ENCODE peak calls at places on chromosomes 12 and 14, in four cellular contexts. One of them, this sample, is unnamed.

GRCh38 chr14:54935958-54936357 is 33.3 kb upstream of the GCH1 start:
- DNase-seq in epithelial cell of proximal tubule: no peak
- DNase-seq in ascending aorta: no peak
- DNase-seq in GM10248: no peak
- DNase-seq in this sample: no peak

GRCh38 chr12:39395866-39396265 is 47.1 kb downstream of the KIF21A start:
- DNase-seq in epithelial cell of proximal tubule: no peak
- DNase-seq in ascending aorta: no peak
- DNase-seq in GM10248: no peak
- DNase-seq in this sample: no peak

GRCh38 chr12:55742719-55743130 is at the start of gene GDF11:
- DNase-seq in epithelial cell of proximal tubule: no peak
- DNase-seq in ascending aorta: no peak
- DNase-seq in GM10248: peak; percentile 83
- DNase-seq in this sample: peak; percentile 83

GRCh38 chr14:63551338-63551737 is 8.2 kb upstream of the PPP2R5E start:
- DNase-seq in epithelial cell of proximal tubule: no peak
- DNase-seq in ascending aorta: no peak
- DNase-seq in GM10248: no peak
- DNase-seq in this sample: no peak

GRCh38 chr14:26773906-26774593 is 176.2 kb upstream of the NOVA1 start:
- DNase-seq in epithelial cell of proximal tubule: no peak
- DNase-seq in ascending aorta: no peak
- DNase-seq in GM10248: no peak
- DNase-seq in this sample: no peak

GRCh38 chr12:104682790-104683279 is 226.1 kb downstream of the CHST11 start:
- DNase-seq in epithelial cell of proximal tubule: no peak
- DNase-seq in ascending aorta: no peak
- DNase-seq in GM10248: peak; percentile 72
- DNase-seq in this sample: peak; percentile 93

GRCh38 chr12:31361730-31362114 is 35.8 kb upstream of the SINHCAF start:
- DNase-seq in epithelial cell of proximal tubule: no peak
- DNase-seq in ascending aorta: no peak
- DNase-seq in GM10248: no peak
- DNase-seq in this sample: no peak

GRCh38 chr12:111129149-111129548 is 208.8 kb upstream of the MYL2 start:
- DNase-seq in epithelial cell of proximal tubule: no peak
- DNase-seq in ascending aorta: no peak
- DNase-seq in GM10248: no peak
- DNase-seq in this sample: no peak

GRCh38 chr12:13220848-13221247 is 24.3 kb downstream of the EMP1 start:
- DNase-seq in epithelial cell of proximal tubule: no peak
- DNase-seq in ascending aorta: no peak
- DNase-seq in GM10248: no peak
- DNase-seq in this sample: no peak

GRCh38 chr12:15830538-15830937 is 41.4 kb upstream of the EPS8 start:
- DNase-seq in epithelial cell of proximal tubule: no peak
- DNase-seq in ascending aorta: no peak
- DNase-seq in GM10248: no peak
- DNase-seq in this sample: no peak

GRCh38 chr14:29925106-29925722 is 2.4 kb downstream of the PRKD1 start:
- DNase-seq in epithelial cell of proximal tubule: peak; percentile 61
- DNase-seq in ascending aorta: no peak
- DNase-seq in GM10248: no peak
- DNase-seq in this sample: no peak

GRCh38 chr14:20440882-20441281 is 4.9 kb upstream of the KLHL33 start:
- DNase-seq in epithelial cell of proximal tubule: no peak
- DNase-seq in ascending aorta: no peak
- DNase-seq in GM10248: no peak
- DNase-seq in this sample: peak; percentile 70

GRCh38 chr12:27866382-27867101 is 86.5 kb upstream of the MANSC4 start:
- DNase-seq in epithelial cell of proximal tubule: no peak
- DNase-seq in ascending aorta: no peak
- DNase-seq in GM10248: no peak
- DNase-seq in this sample: no peak

GRCh38 chr12:32183646-32184045 is 77.0 kb downstream of the BICD1 start:
- DNase-seq in epithelial cell of proximal tubule: no peak
- DNase-seq in ascending aorta: no peak
- DNase-seq in GM10248: no peak
- DNase-seq in this sample: no peak

GRCh38 chr12:69345742-69346141 is 2.4 kb upstream of the LYZ start:
- DNase-seq in epithelial cell of proximal tubule: no peak
- DNase-seq in ascending aorta: no peak
- DNase-seq in GM10248: no peak
- DNase-seq in this sample: no peak

GRCh38 chr12:1644113-1644512 is 15.1 kb downstream of the WNT5B start:
- DNase-seq in epithelial cell of proximal tubule: no peak
- DNase-seq in ascending aorta: no peak
- DNase-seq in GM10248: no peak
- DNase-seq in this sample: no peak

GRCh38 chr12:990308-990648 is 745 bp upstream of the ERC1 start:
- DNase-seq in epithelial cell of proximal tubule: no peak
- DNase-seq in ascending aorta: no peak
- DNase-seq in GM10248: no peak
- DNase-seq in this sample: peak; percentile 77

GRCh38 chr12:76348079-76348901 is at the start of gene BBS10:
- DNase-seq in epithelial cell of proximal tubule: peak; percentile 44
- DNase-seq in ascending aorta: peak; percentile 65
- DNase-seq in GM10248: peak; percentile 92
- DNase-seq in this sample: peak; percentile 92

GRCh38 chr12:9096563-9097176 is 19.0 kb downstream of the A2M start:
- DNase-seq in epithelial cell of proximal tubule: no peak
- DNase-seq in ascending aorta: no peak
- DNase-seq in GM10248: no peak
- DNase-seq in this sample: no peak

GRCh38 chr12:6262211-6262610 is 48.3 kb upstream of the PLEKHG6 start:
- DNase-seq in epithelial cell of proximal tubule: no peak
- DNase-seq in ascending aorta: no peak
- DNase-seq in GM10248: no peak
- DNase-seq in this sample: no peak

GRCh38 chr12:68915055-68915454 is 17.9 kb downstream of the CPM start:
- DNase-seq in epithelial cell of proximal tubule: no peak
- DNase-seq in ascending aorta: no peak
- DNase-seq in GM10248: no peak
- DNase-seq in this sample: no peak

GRCh38 chr14:55438066-55438683 is 2.2 kb downstream of the TBPL2 start:
- DNase-seq in epithelial cell of proximal tubule: no peak
- DNase-seq in ascending aorta: no peak
- DNase-seq in GM10248: no peak
- DNase-seq in this sample: peak; percentile 39

GRCh38 chr12:92002673-92003382 is 142.8 kb downstream of the BTG1 start:
- DNase-seq in epithelial cell of proximal tubule: no peak
- DNase-seq in ascending aorta: no peak
- DNase-seq in GM10248: no peak
- DNase-seq in this sample: no peak

GRCh38 chr12:3437986-3438385 is 53.0 kb upstream of the PRMT8 start:
- DNase-seq in epithelial cell of proximal tubule: no peak
- DNase-seq in ascending aorta: no peak
- DNase-seq in GM10248: no peak
- DNase-seq in this sample: no peak

GRCh38 chr12:2064078-2064507 is 11.3 kb downstream of the CACNA1C start:
- DNase-seq in epithelial cell of proximal tubule: no peak
- DNase-seq in ascending aorta: no peak
- DNase-seq in GM10248: peak; percentile 51
- DNase-seq in this sample: peak; percentile 23

GRCh38 chr12:97556201-97556824 is 93.7 kb downstream of the RMST start:
- DNase-seq in epithelial cell of proximal tubule: peak; percentile 71
- DNase-seq in ascending aorta: no peak
- DNase-seq in GM10248: no peak
- DNase-seq in this sample: no peak

GRCh38 chr12:63967781-63968180 is 123.3 kb downstream of the SRGAP1 start:
- DNase-seq in epithelial cell of proximal tubule: no peak
- DNase-seq in ascending aorta: no peak
- DNase-seq in GM10248: no peak
- DNase-seq in this sample: no peak

GRCh38 chr12:9253464-9253863 is 45.3 kb upstream of the PZP start:
- DNase-seq in epithelial cell of proximal tubule: no peak
- DNase-seq in ascending aorta: no peak
- DNase-seq in GM10248: no peak
- DNase-seq in this sample: no peak

GRCh38 chr12:94265521-94265920 is 117.1 kb downstream of the PLXNC1 start:
- DNase-seq in epithelial cell of proximal tubule: no peak
- DNase-seq in ascending aorta: no peak
- DNase-seq in GM10248: no peak
- DNase-seq in this sample: no peak

GRCh38 chr12:6333566-6333965 is 8.3 kb downstream of the TNFRSF1A start:
- DNase-seq in epithelial cell of proximal tubule: no peak
- DNase-seq in ascending aorta: no peak
- DNase-seq in GM10248: no peak
- DNase-seq in this sample: peak; percentile 78

GRCh38 chr14:54787263-54787662 is 115.4 kb downstream of the GCH1 start:
- DNase-seq in epithelial cell of proximal tubule: no peak
- DNase-seq in ascending aorta: no peak
- DNase-seq in GM10248: no peak
- DNase-seq in this sample: no peak

GRCh38 chr12:29131539-29131938 is 17.5 kb upstream of the FAR2 start:
- DNase-seq in epithelial cell of proximal tubule: no peak
- DNase-seq in ascending aorta: no peak
- DNase-seq in GM10248: no peak
- DNase-seq in this sample: no peak

GRCh38 chr12:25241171-25242020 is 9.3 kb downstream of the KRAS start:
- DNase-seq in epithelial cell of proximal tubule: no peak
- DNase-seq in ascending aorta: no peak
- DNase-seq in GM10248: peak; percentile 31
- DNase-seq in this sample: peak; percentile 65

GRCh38 chr14:91372680-91373495 is 44.7 kb downstream of the CCDC88C start:
- DNase-seq in epithelial cell of proximal tubule: no peak
- DNase-seq in ascending aorta: no peak
- DNase-seq in GM10248: no peak
- DNase-seq in this sample: peak; percentile 77

GRCh38 chr14:71918955-71919354 is 13.3 kb upstream of the RGS6 start:
- DNase-seq in epithelial cell of proximal tubule: no peak
- DNase-seq in ascending aorta: no peak
- DNase-seq in GM10248: no peak
- DNase-seq in this sample: no peak

GRCh38 chr12:52032797-52033505 is 18.3 kb upstream of the NR4A1 start:
- DNase-seq in epithelial cell of proximal tubule: peak; percentile 46
- DNase-seq in ascending aorta: peak; percentile 96
- DNase-seq in GM10248: peak; percentile 95
- DNase-seq in this sample: peak; percentile 96

GRCh38 chr14:67583711-67584644 is 16.1 kb downstream of the PIGH start:
- DNase-seq in epithelial cell of proximal tubule: no peak
- DNase-seq in ascending aorta: no peak
- DNase-seq in GM10248: peak; percentile 77
- DNase-seq in this sample: peak; percentile 39

GRCh38 chr12:121911824-121912585 is 6.4 kb upstream of the CFAP251 start:
- DNase-seq in epithelial cell of proximal tubule: no peak
- DNase-seq in ascending aorta: no peak
- DNase-seq in GM10248: no peak
- DNase-seq in this sample: peak; percentile 42

GRCh38 chr12:39966738-39967137 is 139.1 kb downstream of the SLC2A13 start:
- DNase-seq in epithelial cell of proximal tubule: no peak
- DNase-seq in ascending aorta: no peak
- DNase-seq in GM10248: no peak
- DNase-seq in this sample: no peak

GRCh38 chr14:35438910-35439713 is 34.6 kb upstream of the NFKBIA start:
- DNase-seq in epithelial cell of proximal tubule: no peak
- DNase-seq in ascending aorta: no peak
- DNase-seq in GM10248: peak; percentile 32
- DNase-seq in this sample: no peak
- TF ChIP-seq CTCF in epithelial cell of proximal tubule: peak; percentile 69
- TF ChIP-seq CTCF in ascending aorta: no peak
- TF ChIP-seq CTCF in GM10248: peak; percentile 42
- TF ChIP-seq CTCF in this sample: peak; percentile 77

DNA sequence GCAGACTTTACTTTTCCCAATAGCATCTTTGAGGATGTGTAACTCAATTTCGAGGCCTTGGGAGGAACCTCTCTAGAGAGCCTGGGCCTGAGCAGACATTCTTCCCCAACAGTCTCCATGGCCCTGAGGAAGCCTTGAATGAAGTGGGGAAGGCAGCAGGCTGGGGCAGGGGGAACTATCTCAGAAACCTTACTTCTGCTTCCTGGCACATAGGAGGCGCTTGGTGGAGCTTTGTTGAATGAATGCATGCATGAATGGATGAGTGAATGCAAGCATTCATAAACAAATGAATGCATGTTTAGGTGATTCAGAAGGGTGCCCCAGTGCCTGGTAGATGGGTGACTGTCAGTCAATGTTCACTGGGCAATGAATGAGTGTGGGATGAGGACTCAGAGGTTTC is 58.3 kb downstream of the GALNT16 start:
- DNase-seq in epithelial cell of proximal tubule: no peak
- DNase-seq in ascending aorta: no peak
- DNase-seq in GM10248: peak; percentile 19
- DNase-seq in this sample: no peak
- TF ChIP-seq CTCF in epithelial cell of proximal tubule: no peak
- TF ChIP-seq CTCF in ascending aorta: no peak
- TF ChIP-seq CTCF in GM10248: no peak
- TF ChIP-seq CTCF in this sample: no peak

DNA sequence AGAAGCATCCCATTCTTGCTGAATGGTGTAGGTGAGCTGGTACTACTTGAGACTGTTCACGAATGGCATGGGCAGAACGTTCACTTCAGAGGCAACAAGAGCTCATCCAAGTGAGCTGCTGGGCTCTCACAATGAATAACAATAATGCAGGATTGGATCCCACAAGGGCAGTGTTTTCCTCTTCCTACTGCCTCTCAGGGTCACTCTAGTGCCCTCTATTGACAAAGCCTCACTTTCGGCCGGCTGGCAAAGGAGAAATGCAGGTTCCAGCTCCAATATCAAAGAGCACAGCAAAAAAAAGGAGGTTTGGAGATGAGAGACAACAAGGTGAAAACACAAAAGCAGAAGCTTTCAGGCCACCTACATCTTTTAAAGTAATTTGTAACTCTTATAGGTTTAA is 74.6 kb upstream of the MYF6 start:
- DNase-seq in epithelial cell of proximal tubule: no peak
- DNase-seq in ascending aorta: no peak
- DNase-seq in GM10248: no peak
- DNase-seq in this sample: no peak
- TF ChIP-seq CTCF in epithelial cell of proximal tubule: peak; percentile 67
- TF ChIP-seq CTCF in ascending aorta: peak; percentile 6
- TF ChIP-seq CTCF in GM10248: peak; percentile 13
- TF ChIP-seq CTCF in this sample: no peak

GRCh38 chr12:124375141-124375788 is 80.4 kb downstream of the RFLNA start:
- DNase-seq in epithelial cell of proximal tubule: no peak
- DNase-seq in ascending aorta: no peak
- DNase-seq in GM10248: no peak
- DNase-seq in this sample: no peak
- TF ChIP-seq CTCF in epithelial cell of proximal tubule: peak; percentile 27
- TF ChIP-seq CTCF in ascending aorta: no peak
- TF ChIP-seq CTCF in GM10248: no peak
- TF ChIP-seq CTCF in this sample: no peak